ENCODE peak calls at places on chromosome 12, in five cellular contexts. One of them, this sample, is unnamed.

GRCh38 chr12:102685172-102685571 is 204.8 kb upstream of the IGF1 start:
- DNase-seq in GM23248: peak; percentile 30
- DNase-seq in AG04450: no peak
- DNase-seq in KBM-7: no peak
- DNase-seq in NCI-H774: no peak
- DNase-seq in this sample: no peak

GRCh38 chr12:62758216-62758615 is 176.7 kb downstream of the PPM1H start:
- DNase-seq in KBM-7: no peak
- DNase-seq in GM23248: no peak
- DNase-seq in NCI-H774: no peak
- DNase-seq in AG04450: peak; percentile 88
- DNase-seq in this sample: no peak

GRCh38 chr12:93802698-93803097 is 125.5 kb downstream of the CRADD start:
- DNase-seq in NCI-H774: no peak
- DNase-seq in KBM-7: no peak
- DNase-seq in GM23248: peak; percentile 68
- DNase-seq in AG04450: no peak
- DNase-seq in this sample: no peak

GRCh38 chr12:68403711-68404110 is 71.5 kb upstream of the MDM1 start:
- DNase-seq in AG04450: no peak
- DNase-seq in NCI-H774: no peak
- DNase-seq in GM23248: no peak
- DNase-seq in KBM-7: no peak
- DNase-seq in this sample: no peak

GRCh38 chr12:120136093-120136770 is 19.7 kb upstream of the RAB35 start:
- DNase-seq in KBM-7: no peak
- DNase-seq in AG04450: no peak
- DNase-seq in GM23248: no peak
- DNase-seq in NCI-H774: no peak
- DNase-seq in this sample: no peak

GRCh38 chr12:72485017-72485701 is 213.0 kb downstream of the TRHDE start:
- DNase-seq in KBM-7: no peak
- DNase-seq in AG04450: no peak
- DNase-seq in NCI-H774: no peak
- DNase-seq in GM23248: no peak
- DNase-seq in this sample: no peak

GRCh38 chr12:104632724-104633181 is 176.0 kb downstream of the CHST11 start:
- DNase-seq in AG04450: peak; percentile 26
- DNase-seq in NCI-H774: no peak
- DNase-seq in KBM-7: no peak
- DNase-seq in GM23248: peak; percentile 75
- DNase-seq in this sample: no peak

GRCh38 chr12:56677680-56678079 is 10.4 kb downstream of the PTGES3 start:
- DNase-seq in AG04450: no peak
- DNase-seq in GM23248: no peak
- DNase-seq in KBM-7: no peak
- DNase-seq in NCI-H774: no peak
- DNase-seq in this sample: no peak

GRCh38 chr12:95118138-95118787 is 44.8 kb upstream of the NR2C1 start:
- DNase-seq in AG04450: peak; percentile 61
- DNase-seq in NCI-H774: no peak
- DNase-seq in KBM-7: no peak
- DNase-seq in GM23248: peak; percentile 88
- DNase-seq in this sample: no peak

GRCh38 chr12:48580831-48581230 is 11.0 kb upstream of the LALBA start:
- DNase-seq in NCI-H774: no peak
- DNase-seq in AG04450: no peak
- DNase-seq in KBM-7: no peak
- DNase-seq in GM23248: no peak
- DNase-seq in this sample: no peak